ENCODE peak calls at places on chromosomes 12 and 14, in eight cellular contexts. Y is pancreas, S is heart left ventricle, I is ovary, G is uterus, L is stomach, T is cardiac muscle cell, K is aorta. R is an unnamed sample. For H3K9me3 and H3K4me1, the result is how much of the 10 kb centered on the place peaks cover.

GRCh38 chr14:60226296-60226695 is 22.7 kb upstream of the PPM1A start:
- DNase-seq in I (no peak), L (no peak), K (no peak), G (no peak), Y (no peak), S (no peak), T (no peak), R (no peak)

GRCh38 chr14:101986953-101987352 is 22.6 kb downstream of the DYNC1H1 start:
- DNase-seq in T (no peak), S (no peak), K (no peak), G (no peak), L (no peak), Y (no peak), I (no peak), R (no peak)

GRCh38 chr12:73235387-73235786 is 963.2 kb downstream of the TRHDE start:
- DNase-seq in I (no peak), Y (no peak), S (no peak), L (no peak), T (no peak), G (no peak), K (no peak), R (no peak)

GRCh38 chr12:24360057-24360456 is 410.6 kb upstream of the SOX5 start:
- DNase-seq in G (no peak), S (no peak), L (no peak), K (no peak), Y (no peak), I (no peak), T (no peak), R (peak)

GRCh38 chr12:23099604-23100003 is 474.6 kb downstream of the ETNK1 start:
- DNase-seq in T (no peak), I (no peak), K (no peak), G (no peak), Y (no peak), L (no peak), S (no peak), R (no peak)

GRCh38 chr12:27524839-27525238 is 833 bp downstream of the PPFIBP1 start:
- DNase-seq in I (peak), G (peak), K (no peak), T (no peak), L (no peak), Y (no peak), S (no peak), R (peak)

GRCh38 chr12:13250416-13250815 is 53.9 kb downstream of the EMP1 start:
- DNase-seq in Y (no peak), T (no peak), I (no peak), K (no peak), G (no peak), S (no peak), L (no peak), R (no peak)

GRCh38 chr12:66107451-66107915 is 23.1 kb downstream of the LLPH start:
- DNase-seq in K (no peak), T (peak), G (peak), L (peak), Y (no peak), S (no peak), I (peak), R (peak)

GRCh38 chr12:104957388-104958008 is 592 bp downstream of the SLC41A2 start:
- DNase-seq in T (no peak), Y (no peak), K (peak), S (peak), L (peak), I (no peak), G (no peak), R (no peak)

GRCh38 chr12:110537605-110538409 is 35.7 kb downstream of the RAD9B start:
- DNase-seq in T (peak), S (peak), L (peak), G (no peak), Y (no peak), I (no peak), K (peak), R (no peak)

GRCh38 chr14:76770521-76771431 is 9.5 kb downstream of the VASH1 start:
- DNase-seq in T (no peak), K (peak), L (no peak), S (no peak), I (no peak), G (no peak), Y (no peak), R (no peak)

GRCh38 chr12:122848471-122849351 is 13.5 kb downstream of the HIP1R start:
- DNase-seq in K (no peak), Y (peak), T (no peak), G (no peak), S (no peak), L (no peak), I (no peak), R (no peak)

GRCh38 chr14:70237710-70238109 is 49.0 kb upstream of the SLC8A3 start:
- DNase-seq in K (no peak), Y (no peak), I (no peak), S (no peak), T (no peak), G (no peak), L (no peak), R (no peak)

GRCh38 chr12:105705765-105706164 is 375.3 kb downstream of the C12orf75 start:
- DNase-seq in Y (no peak), L (peak), S (peak), T (peak), I (peak), G (peak), K (peak), R (peak)

GRCh38 chr12:2324375-2324774 is 271.6 kb downstream of the CACNA1C start:
- DNase-seq in S (no peak), I (no peak), L (peak), Y (peak), G (no peak), T (no peak), K (no peak), R (peak)

GRCh38 chr12:54058189-54058917 is 4.7 kb downstream of the HOXC4 start:
- DNase-seq in S (no peak), I (no peak), K (no peak), G (no peak), L (no peak), Y (no peak), T (no peak), R (no peak)

GRCh38 chr12:3520168-3520567 is 29.2 kb downstream of the PRMT8 start:
- DNase-seq in G (no peak), L (peak), I (no peak), T (peak), Y (peak), K (no peak), S (peak), R (peak)

GRCh38 chr12:25855716-25856115 is 102.8 kb upstream of the RASSF8 start:
- DNase-seq in L (no peak), G (no peak), T (no peak), I (no peak), K (no peak), S (no peak), Y (no peak), R (no peak)

GRCh38 chr12:77940011-77940423 is 109.3 kb downstream of the NAV3 start:
- DNase-seq in S (no peak), L (no peak), I (no peak), Y (no peak), G (no peak), T (peak), K (no peak), R (peak)

GRCh38 chr14:64733321-64733720 is 29.1 kb downstream of the PLEKHG3 start:
- DNase-seq in L (no peak), G (no peak), S (peak), Y (no peak), T (no peak), I (no peak), K (no peak), R (no peak)

GRCh38 chr12:95634622-95635621 is 83.6 kb upstream of the USP44 start:
- DNase-seq in G (no peak), I (no peak), S (no peak), T (no peak), Y (peak), L (peak), K (no peak), R (no peak)

GRCh38 chr12:46442723-46443122 is 70.2 kb upstream of the SLC38A2 start:
- DNase-seq in L (no peak), T (no peak), I (no peak), S (no peak), Y (no peak), K (no peak), G (no peak), R (no peak)

GRCh38 chr14:75879031-75879430 is 102.8 kb downstream of the TGFB3 start:
- DNase-seq in S (no peak), I (no peak), T (no peak), K (no peak), L (no peak), Y (no peak), G (no peak), R (peak)

GRCh38 chr14:52950898-52951729 is at the start of gene FERMT2:
- DNase-seq in S (peak), K (peak), I (peak), L (peak), Y (peak), G (peak), T (peak), R (peak)

DNA sequence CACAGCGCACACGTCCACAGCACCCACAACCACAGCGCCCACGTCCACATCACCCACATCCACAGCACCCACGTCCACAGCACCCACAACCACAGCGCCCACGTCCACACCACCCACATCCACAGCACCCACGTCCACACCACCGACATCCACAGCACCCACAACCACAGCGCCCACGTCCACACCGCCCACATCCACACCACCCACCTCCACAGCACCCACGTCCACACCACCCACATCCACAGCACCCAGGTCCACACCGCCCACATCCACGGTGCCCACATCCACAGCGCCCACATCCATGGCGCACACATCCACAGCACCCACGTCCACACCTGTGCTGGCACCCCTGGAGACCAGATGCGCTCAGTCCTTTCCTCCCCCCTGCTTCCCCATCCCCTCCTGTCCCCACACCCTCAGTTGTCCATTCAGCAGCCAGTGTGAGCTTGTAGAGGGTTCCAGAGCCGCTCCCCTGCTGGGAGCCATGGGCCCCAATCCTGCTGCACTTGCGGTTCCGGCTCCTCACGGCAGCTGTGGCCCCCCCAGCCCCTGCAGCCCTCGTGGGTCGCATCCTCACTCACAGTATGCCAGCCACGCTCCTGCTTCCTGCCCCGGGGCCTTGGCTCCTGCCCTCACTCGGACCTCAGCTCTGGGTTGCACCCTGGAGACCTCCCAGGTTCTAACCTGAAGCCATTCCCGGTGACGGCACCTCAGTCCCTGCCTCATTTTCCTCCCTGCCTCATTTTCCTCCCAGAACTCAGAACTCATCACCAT is 37.8 kb downstream of the GALNT9 start:
- DNase-seq in T (no peak), Y (peak), I (no peak), L (no peak), S (no peak), G (no peak), K (no peak), R (no peak)
- H3K9me3 ChIP-seq in T (under half), Y (under half), I (under half), L (under half), S (under half), G (under half), K (under half), R (under half)

DNA sequence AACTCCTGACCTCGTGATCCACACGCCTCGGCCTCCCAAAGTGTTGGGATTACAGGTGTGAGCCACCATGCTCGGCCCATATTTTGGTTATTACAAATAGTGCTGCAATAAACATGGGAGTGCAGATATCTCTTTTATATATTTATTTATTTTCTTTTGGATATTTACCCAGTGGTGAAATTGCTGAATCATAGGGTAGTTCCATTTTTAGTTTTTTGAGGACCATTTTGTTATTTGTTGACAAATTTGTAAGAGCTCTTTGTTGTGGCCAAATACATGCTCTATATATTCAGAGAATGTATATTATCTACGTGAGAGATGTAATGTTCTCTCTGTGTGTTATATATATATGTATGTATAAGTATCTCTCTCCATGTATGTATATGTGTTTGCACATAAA is 15.9 kb downstream of the AMN1 start:
- DNase-seq in T (no peak), K (no peak), S (no peak), G (no peak), Y (no peak), L (no peak), I (no peak), R (no peak)
- H3K4me3 ChIP-seq in T (no peak), K (no peak), S (no peak), G (no peak), Y (no peak), L (no peak), I (no peak), R (no peak)

GRCh38 chr12:124514996-124515932 is 52.1 kb downstream of the NCOR2 start:
- DNase-seq in I (no peak), Y (no peak), L (no peak), S (no peak), K (no peak), T (no peak), G (no peak), R (no peak)
- H3K4me1 ChIP-seq in I (under half), Y (under half), L (half or more), S (half or more), K (under half), T (half or more), G (under half), R (half or more)

DNA sequence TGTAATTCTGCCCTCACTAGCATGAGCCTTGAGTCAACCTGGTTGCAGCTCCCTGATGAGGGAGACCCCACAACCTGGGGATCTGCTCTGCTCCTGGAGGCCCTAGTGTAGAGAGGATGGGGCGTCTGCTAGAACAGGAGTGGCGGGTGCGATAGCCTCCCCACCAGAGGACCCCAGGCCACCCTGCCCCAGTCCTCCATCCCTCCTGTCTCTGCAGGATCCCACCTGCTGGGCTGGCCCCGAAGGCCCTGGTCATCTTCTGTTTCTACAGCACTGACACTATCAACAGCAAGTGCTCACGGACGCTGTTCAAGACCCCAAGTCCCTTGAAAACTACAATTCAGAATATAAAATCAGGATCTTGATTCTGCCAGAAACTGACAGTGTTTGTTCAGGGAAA is 15.2 kb downstream of the ANHX start:
- DNase-seq in T (no peak), S (no peak), I (no peak), Y (no peak), L (no peak), K (no peak), G (no peak), R (no peak)
- H3K9me3 ChIP-seq in T (under half), S (under half), I (under half), Y (under half), L (under half), K (under half), G (under half), R (under half)

DNA sequence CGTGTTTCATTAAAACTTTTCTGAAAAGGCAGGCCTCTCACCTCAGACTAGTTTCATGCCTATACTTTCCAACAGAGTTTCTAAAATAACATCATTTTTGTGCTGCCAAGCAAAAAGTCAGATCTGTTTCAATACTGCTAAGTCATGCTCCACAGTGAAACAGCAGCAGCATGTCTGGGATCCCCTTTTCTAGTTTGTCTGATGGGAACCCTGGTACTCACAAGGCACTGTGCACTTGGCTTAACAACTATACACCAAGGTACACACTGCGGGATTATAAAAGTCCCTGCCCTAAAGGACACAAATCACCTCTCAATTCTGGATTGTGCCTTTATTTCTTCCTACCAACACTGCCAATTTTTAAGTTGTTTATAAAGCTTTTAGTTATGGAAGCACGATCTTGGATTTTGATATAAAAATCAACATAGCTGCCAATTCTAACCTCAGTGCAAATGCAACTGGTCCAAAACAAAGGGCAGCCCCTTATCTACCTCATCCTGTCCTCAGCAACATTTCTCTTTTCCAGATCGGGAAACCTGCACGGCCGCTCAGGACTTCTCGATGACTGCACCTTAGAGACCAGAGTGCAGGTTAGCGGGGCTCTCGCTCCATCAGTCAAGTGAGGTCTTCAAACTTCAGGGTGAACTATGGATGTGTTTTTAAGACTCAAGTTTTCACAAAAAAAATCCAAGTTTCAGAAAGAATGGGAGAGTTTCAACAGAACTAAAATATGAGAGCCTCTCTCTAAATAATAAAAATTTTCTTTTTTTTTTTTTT is 1.7 kb upstream of the EIF5 start:
- DNase-seq in Y (no peak), S (no peak), G (no peak), K (no peak), L (no peak), T (no peak), I (no peak), R (no peak)
- H3K4me3 ChIP-seq in Y (no peak), S (peak), G (no peak), K (no peak), L (peak), T (peak), I (no peak), R (peak)

DNA sequence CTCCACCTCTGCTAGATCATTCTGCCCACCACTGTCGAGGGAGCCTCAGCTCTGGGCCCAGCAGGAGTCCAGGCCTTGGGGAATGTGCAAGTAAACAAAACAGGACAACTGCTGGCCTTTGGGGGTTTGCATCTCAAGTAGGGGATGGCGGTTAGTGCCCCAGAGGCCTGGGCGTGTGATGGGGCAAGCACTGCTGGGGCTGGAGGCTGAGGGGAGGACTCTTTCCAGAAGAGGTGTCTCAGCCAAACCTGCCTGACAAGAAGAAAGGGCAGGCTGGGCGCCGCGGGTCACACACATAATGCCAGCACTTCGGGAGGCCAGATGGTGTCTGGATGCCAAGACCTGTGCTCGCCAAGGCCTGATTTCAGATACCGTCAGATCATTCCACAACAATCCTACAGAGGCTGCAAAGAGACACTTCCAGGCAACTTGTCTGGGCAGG is 8.6 kb upstream of the ALDH2 start:
- DNase-seq in L (peak), G (no peak), S (peak), Y (peak), T (no peak), K (no peak), I (no peak), R (no peak)
- H3K4me1 ChIP-seq in L (under half), G (under half), S (under half), Y (under half), T (under half), K (under half), I (under half), R (under half)

GRCh38 chr14:28012629-28013415 is 753.8 kb upstream of the FOXG1 start:
- DNase-seq in I (no peak), L (no peak), S (no peak), Y (no peak), T (peak), G (no peak), K (no peak), R (no peak)
- H3K9me3 ChIP-seq in I (under half), L (under half), S (under half), Y (under half), T (under half), G (under half), K (under half), R (under half)

GRCh38 chr14:68366656-68367055 is 426.2 kb downstream of the ZFP36L1 start:
- DNase-seq in I (no peak), G (no peak), K (no peak), T (no peak), S (no peak), Y (no peak), L (no peak), R (no peak)

GRCh38 chr14:68372363-68372762 is 420.5 kb downstream of the ZFP36L1 start:
- DNase-seq in I (no peak), L (no peak), S (no peak), Y (no peak), T (no peak), G (no peak), K (no peak), R (peak)

GRCh38 chr14:68368850-68369249 is 424.0 kb downstream of the ZFP36L1 start:
- DNase-seq in Y (no peak), K (no peak), L (no peak), I (no peak), S (no peak), T (no peak), G (no peak), R (no peak)

GRCh38 chr14:68367444-68368014 is 425.3 kb downstream of the ZFP36L1 start:
- DNase-seq in Y (no peak), G (no peak), S (no peak), T (no peak), I (no peak), L (no peak), K (no peak), R (no peak)

DNA sequence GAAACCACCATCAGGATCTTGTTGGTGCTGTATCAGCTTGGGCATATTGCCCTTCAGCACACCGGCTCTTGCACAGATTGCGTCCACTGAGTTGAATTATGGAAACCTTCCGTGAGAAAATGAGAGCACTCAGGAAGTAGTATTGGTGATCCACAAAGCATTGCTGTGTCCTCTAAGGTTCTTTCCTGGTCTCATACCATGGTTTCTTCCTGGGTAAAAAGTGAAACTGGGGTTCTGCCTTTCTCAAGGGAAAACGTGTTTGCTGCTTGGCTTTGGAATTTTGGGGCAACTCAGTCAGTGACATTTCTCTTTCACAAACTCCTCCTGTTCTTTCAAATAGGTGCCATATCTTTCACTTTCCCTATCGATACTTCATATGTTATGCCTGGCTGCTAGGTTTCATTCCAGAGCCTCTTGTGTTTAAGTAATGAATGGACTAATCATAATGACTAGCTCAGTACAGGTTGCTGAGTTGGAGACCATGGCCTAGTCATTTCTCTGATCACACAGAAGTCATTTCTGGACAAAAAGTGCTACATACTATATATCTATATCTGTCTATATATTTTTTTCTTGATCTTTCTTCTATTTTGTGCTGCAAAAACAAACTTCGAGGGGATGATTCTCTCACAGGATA is 423.5 kb downstream of the ZFP36L1 start:
- DNase-seq in S (no peak), I (no peak), G (no peak), Y (no peak), K (no peak), L (no peak), T (no peak), R (no peak)
- H3K4me3 ChIP-seq in S (no peak), I (no peak), G (no peak), Y (no peak), K (no peak), L (no peak), T (no peak), R (no peak)